ENCODE peak calls at places on chromosome 15, in seven cellular contexts. D is cardiac muscle cell, V is IMR-90, P is pancreas, B is spleen, O is adipocyte, N is colonic mucosa. M is an unnamed sample.

GRCh38 chr15:101157721-101158120 is 94.1 kb downstream of the CHSY1 start:
- DNase-seq in D (no peak), V (no peak), P (no peak), B (peak; percentile 60), O (no peak), N (no peak), M (no peak)

GRCh38 chr15:64948916-64949315 is 37.2 kb downstream of the ANKDD1A start:
- DNase-seq in D (no peak), V (no peak), P (no peak), B (no peak), O (no peak), N (no peak), M (no peak)

GRCh38 chr15:25563571-25563970 is 124.7 kb upstream of the UBE3A start:
- DNase-seq in D (no peak), V (no peak), P (no peak), B (no peak), O (no peak), N (no peak), M (no peak)

GRCh38 chr15:101187820-101188516 is 63.9 kb downstream of the CHSY1 start:
- DNase-seq in D (peak; percentile 61), V (peak; percentile 99), P (no peak), B (no peak), O (peak; percentile 79), N (no peak), M (no peak)

GRCh38 chr15:99324082-99324620 is 72.9 kb downstream of the LRRC28 start:
- DNase-seq in D (peak; percentile 56), V (peak; percentile 83), P (no peak), B (no peak), O (peak; percentile 93), N (no peak), M (peak; percentile 65)

GRCh38 chr15:61653110-61653509 is 407.1 kb downstream of the VPS13C start:
- DNase-seq in D (no peak), V (no peak), P (no peak), B (no peak), O (no peak), N (no peak), M (no peak)

GRCh38 chr15:27573800-27574485 is 525.2 kb downstream of the OCA2 start:
- DNase-seq in D (no peak), V (no peak), P (no peak), B (no peak), O (no peak), N (no peak), M (no peak)

GRCh38 chr15:62228604-62229003 is 63.5 kb upstream of the C2CD4B start:
- DNase-seq in D (no peak), V (no peak), P (no peak), B (no peak), O (no peak), N (no peak), M (no peak)

GRCh38 chr15:91408476-91409076 is 308.5 kb downstream of the SV2B start:
- DNase-seq in D (peak; percentile 54), V (peak; percentile 62), P (no peak), B (no peak), O (no peak), N (peak; percentile 21), M (no peak)

GRCh38 chr15:43505723-43506122 is 11.7 kb upstream of the MAP1A start:
- DNase-seq in D (peak; percentile 36), V (peak; percentile 92), P (no peak), B (no peak), O (peak; percentile 89), N (no peak), M (no peak)

GRCh38 chr15:44726568-44727461 is 9.5 kb upstream of the TRIM69 start:
- DNase-seq in D (no peak), V (peak; percentile 94), P (no peak), B (no peak), O (peak; percentile 83), N (peak; percentile 78), M (peak; percentile 97)

GRCh38 chr15:26879770-26880169 is 12.9 kb downstream of the GABRA5 start:
- DNase-seq in D (no peak), V (no peak), P (no peak), B (no peak), O (no peak), N (no peak), M (no peak)

GRCh38 chr15:80878242-80878866 is 99.2 kb downstream of the CEMIP start:
- DNase-seq in D (no peak), V (peak; percentile 57), P (no peak), B (no peak), O (peak; percentile 15), N (no peak), M (no peak)

GRCh38 chr15:93417156-93418077 is 328.4 kb upstream of the RGMA start:
- DNase-seq in D (no peak), V (no peak), P (no peak), B (no peak), O (no peak), N (no peak), M (no peak)

GRCh38 chr15:70299931-70300858 is 202.5 kb upstream of the TLE3 start:
- DNase-seq in D (no peak), V (no peak), P (no peak), B (peak; percentile 87), O (no peak), N (no peak), M (peak; percentile 83)

GRCh38 chr15:88016373-88016772 is 240.2 kb downstream of the NTRK3 start:
- DNase-seq in D (no peak), V (no peak), P (no peak), B (no peak), O (no peak), N (no peak), M (no peak)

GRCh38 chr15:85639752-85640381 is 154.9 kb downstream of the KLHL25 start:
- DNase-seq in D (no peak), V (peak; percentile 72), P (no peak), B (no peak), O (peak; percentile 81), N (no peak), M (no peak)

GRCh38 chr15:44087578-44088190 is 107.4 kb downstream of the FRMD5 start:
- DNase-seq in D (no peak), V (peak; percentile 93), P (no peak), B (no peak), O (peak; percentile 90), N (no peak), M (no peak)

GRCh38 chr15:66679657-66680108 is 22.4 kb upstream of the SMAD6 start:
- DNase-seq in D (peak; percentile 91), V (peak; percentile 20), P (no peak), B (no peak), O (no peak), N (no peak), M (no peak)

GRCh38 chr15:41801185-41801584 is 26.7 kb upstream of the JMJD7 start:
- DNase-seq in D (no peak), V (no peak), P (no peak), B (no peak), O (no peak), N (no peak), M (no peak)

GRCh38 chr15:41797194-41797593 is 22.9 kb downstream of the MAPKBP1 start:
- DNase-seq in D (no peak), V (no peak), P (no peak), B (no peak), O (peak; percentile 44), N (no peak), M (no peak)

GRCh38 chr15:41801850-41802455 is 25.9 kb upstream of the JMJD7 start:
- DNase-seq in D (no peak), V (peak; percentile 77), P (no peak), B (no peak), O (no peak), N (no peak), M (no peak)

GRCh38 chr15:41798607-41799487 is 24.6 kb downstream of the MAPKBP1 start:
- DNase-seq in D (peak; percentile 84), V (no peak), P (no peak), B (no peak), O (no peak), N (no peak), M (no peak)

DNA sequence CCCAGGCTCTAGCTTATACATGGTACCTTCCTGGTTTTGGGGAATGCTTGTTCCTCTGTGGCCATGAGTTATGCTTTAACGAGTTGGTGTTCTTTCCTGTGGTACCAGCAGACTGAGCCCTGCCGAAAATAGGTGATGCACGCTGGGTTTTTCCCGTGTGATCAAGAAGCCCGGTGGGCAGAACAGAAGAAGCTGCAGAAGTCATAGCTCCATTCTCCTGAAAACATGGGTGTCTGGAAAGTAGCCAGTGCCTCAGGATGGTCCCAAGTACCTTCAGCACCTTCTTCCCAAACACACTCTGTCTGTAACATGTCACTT is 25.2 kb downstream of the MAPKBP1 start:
- DNase-seq in D (no peak), V (no peak), P (no peak), B (no peak), O (no peak), N (no peak), M (no peak)
- H3K4me3 ChIP-seq in D (no peak overlapping the region), V (no peak overlapping the region), P (no peak overlapping the region), B (no peak overlapping the region), O (no peak overlapping the region), N (no peak overlapping the region), M (no peak overlapping the region)

GRCh38 chr15:89863918-89864317 is 29.9 kb downstream of the AP3S2 start:
- DNase-seq in D (no peak), V (no peak), P (no peak), B (no peak), O (peak; percentile 45), N (no peak), M (no peak)
- H3K4me3 ChIP-seq in D (no peak overlapping the region), V (no peak overlapping the region), P (no peak overlapping the region), B (no peak overlapping the region), O (no peak overlapping the region), N (no peak overlapping the region), M (no peak overlapping the region)

DNA sequence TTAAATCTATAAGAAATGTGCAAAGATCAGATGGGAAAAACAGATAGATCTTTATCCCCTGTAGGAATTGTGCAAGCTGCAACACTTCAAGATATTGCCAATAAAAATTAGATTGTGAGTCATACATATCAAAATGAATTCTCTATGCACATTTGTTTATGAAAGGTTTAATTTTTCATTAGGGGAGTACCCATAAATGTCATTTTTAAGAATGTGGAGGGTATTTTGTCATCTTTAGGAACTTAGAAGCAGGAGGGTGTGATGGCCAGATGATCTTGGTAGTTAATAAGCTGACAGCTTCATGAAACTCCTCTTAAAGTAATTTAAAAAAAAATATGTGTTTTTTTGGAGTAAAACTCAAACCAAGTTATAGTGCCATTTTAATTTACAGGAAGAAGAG is 3.0 kb downstream of the PIAS1 start:
- DNase-seq in D (no peak), V (no peak), P (no peak), B (no peak), O (peak; percentile 46), N (no peak), M (no peak)
- H3K4me3 ChIP-seq in D (no peak overlapping the region), V (no peak overlapping the region), P (no peak overlapping the region), B (no peak overlapping the region), O (peak overlapping the region; percentile 99), N (no peak overlapping the region), M (no peak overlapping the region)

DNA sequence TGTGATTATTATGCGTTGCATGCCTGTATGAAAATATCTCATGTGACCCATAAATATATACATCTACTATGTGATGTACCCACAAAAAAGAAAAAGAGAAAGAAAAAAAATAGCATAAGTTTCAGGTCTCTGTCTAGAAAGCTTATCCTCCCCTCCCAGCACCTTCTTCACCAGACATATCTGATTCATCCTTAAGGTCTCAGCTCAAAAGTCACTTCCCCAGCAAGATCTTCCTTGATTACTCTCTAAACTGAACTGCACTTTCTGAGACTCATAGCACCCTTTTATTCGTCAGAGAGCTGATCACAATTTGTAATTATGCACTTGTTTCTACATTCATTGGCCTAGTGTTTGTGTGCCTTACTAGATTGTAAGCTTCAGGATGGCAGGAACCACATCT is 11.1 kb upstream of the PTPN9 start:
- DNase-seq in D (no peak), V (no peak), P (no peak), B (no peak), O (no peak), N (no peak), M (no peak)
- H3K4me3 ChIP-seq in D (no peak overlapping the region), V (no peak overlapping the region), P (no peak overlapping the region), B (no peak overlapping the region), O (no peak overlapping the region), N (no peak overlapping the region), M (no peak overlapping the region)

M was measured in GM12864.